ENCODE peak calls at places on chromosomes 6 and 20, in five cellular contexts. Z is upper lobe of right lung, D is fibroblast of lung, Y is mammary epithelial cell, T is body of pancreas. X is an unnamed sample.

GRCh38 chr6:3119040-3119723 is 671 bp downstream of the BPHL start:
- DNase-seq in Z (no peak), D (peak; percentile 35), Y (peak; percentile 33), T (peak; percentile 20), X (no peak)

GRCh38 chr20:32980131-32980941 is 23.9 kb downstream of the SUN5 start:
- DNase-seq in Z (peak; percentile 45), D (no peak), Y (no peak), T (no peak), X (peak; percentile 97)

GRCh38 chr6:155521719-155522118 is 66.1 kb upstream of the NOX3 start:
- DNase-seq in Z (no peak), D (no peak), Y (peak; percentile 35), T (no peak), X (no peak)

GRCh38 chr6:112218563-112218962 is 35.8 kb downstream of the LAMA4 start:
- DNase-seq in Z (no peak), D (peak; percentile 53), Y (no peak), T (no peak), X (no peak)

GRCh38 chr6:12024715-12025434 is 12.8 kb downstream of the HIVEP1 start:
- DNase-seq in Z (no peak), D (peak; percentile 72), Y (peak; percentile 49), T (no peak), X (no peak)

GRCh38 chr6:167710521-167710920 is 116.2 kb upstream of the AFDN start:
- DNase-seq in Z (no peak), D (no peak), Y (no peak), T (no peak), X (no peak)

GRCh38 chr6:89936177-89936576 is 41.9 kb downstream of the GJA10 start:
- DNase-seq in Z (no peak), D (no peak), Y (no peak), T (no peak), X (no peak)

GRCh38 chr20:18566892-18567738 is at the start of gene SMIM26:
- DNase-seq in Z (peak; percentile 98), D (peak; percentile 88), Y (peak; percentile 93), T (peak; percentile 95), X (peak; percentile 91)

GRCh38 chr6:79833264-79833663 is 114.1 kb downstream of the ELOVL4 start:
- DNase-seq in Z (no peak), D (peak; percentile 3), Y (peak; percentile 12), T (no peak), X (peak; percentile 12)

GRCh38 chr20:12243327-12243726 is 325.6 kb downstream of the BTBD3 start:
- DNase-seq in Z (no peak), D (no peak), Y (no peak), T (peak; percentile 21), X (no peak)

GRCh38 chr6:37985355-37985754 is 165.8 kb downstream of the ZFAND3 start:
- DNase-seq in Z (no peak), D (no peak), Y (no peak), T (no peak), X (no peak)

GRCh38 chr6:149060300-149060984 is 257.1 kb upstream of the TAB2 start:
- DNase-seq in Z (no peak), D (peak; percentile 41), Y (no peak), T (peak; percentile 27), X (peak; percentile 79)

GRCh38 chr6:48135352-48136084 is 24.5 kb upstream of the PTCHD4 start:
- DNase-seq in Z (no peak), D (peak; percentile 89), Y (peak; percentile 78), T (no peak), X (no peak)

GRCh38 chr6:26230336-26230735 is 134.7 kb upstream of the BTN3A2 start:
- DNase-seq in Z (no peak), D (no peak), Y (no peak), T (no peak), X (no peak)

GRCh38 chr6:49906511-49906910 is 40.2 kb upstream of the CRISP1 start:
- DNase-seq in Z (no peak), D (peak; percentile 35), Y (no peak), T (no peak), X (peak; percentile 78)

GRCh38 chr20:9103955-9104354 is 35.1 kb downstream of the PLCB4 start:
- DNase-seq in Z (no peak), D (no peak), Y (peak; percentile 62), T (no peak), X (no peak)

GRCh38 chr6:169069361-169069760 is 184.3 kb downstream of the THBS2 start:
- DNase-seq in Z (no peak), D (no peak), Y (no peak), T (no peak), X (no peak)

GRCh38 chr20:47535088-47535487 is 33.4 kb downstream of the NCOA3 start:
- DNase-seq in Z (no peak), D (no peak), Y (no peak), T (no peak), X (no peak)

GRCh38 chr6:143950874-143951273 is 57.2 kb downstream of the PLAGL1 start:
- DNase-seq in Z (no peak), D (no peak), Y (no peak), T (no peak), X (no peak)

GRCh38 chr6:11964729-11965128 is 47.4 kb upstream of the HIVEP1 start:
- DNase-seq in Z (no peak), D (no peak), Y (peak; percentile 20), T (no peak), X (no peak)

GRCh38 chr6:42820509-42821340 is 38.9 kb downstream of the BICRAL start:
- DNase-seq in Z (no peak), D (peak; percentile 15), Y (no peak), T (no peak), X (peak; percentile 54)

GRCh38 chr20:26169506-26169905 is 472.9 kb upstream of the ZNF337 start:
- DNase-seq in Z (no peak), D (no peak), Y (no peak), T (no peak), X (no peak)

GRCh38 chr6:9307786-9308185 is 872.4 kb upstream of the SLC35B3 start:
- DNase-seq in Z (no peak), D (no peak), Y (peak; percentile 42), T (no peak), X (no peak)

GRCh38 chr6:116564296-116564695 is 7.0 kb upstream of the RWDD1 start:
- DNase-seq in Z (no peak), D (no peak), Y (no peak), T (no peak), X (no peak)

GRCh38 chr20:14677455-14677854 is 340.0 kb upstream of the FLRT3 start:
- DNase-seq in Z (no peak), D (no peak), Y (no peak), T (no peak), X (no peak)

GRCh38 chr20:62973033-62973745 is 20.7 kb downstream of the SLC17A9 start:
- DNase-seq in Z (no peak), D (no peak), Y (no peak), T (no peak), X (no peak)

GRCh38 chr20:62977613-62978558 is 25.4 kb downstream of the SLC17A9 start:
- DNase-seq in Z (no peak), D (no peak), Y (no peak), T (no peak), X (no peak)

GRCh38 chr20:62975812-62976413 is 23.4 kb downstream of the SLC17A9 start:
- DNase-seq in Z (no peak), D (no peak), Y (no peak), T (no peak), X (no peak)

GRCh38 chr20:62972270-62973032 is 19.9 kb downstream of the SLC17A9 start:
- DNase-seq in Z (peak; percentile 94), D (peak; percentile 73), Y (peak; percentile 64), T (peak; percentile 88), X (peak; percentile 96)

DNA sequence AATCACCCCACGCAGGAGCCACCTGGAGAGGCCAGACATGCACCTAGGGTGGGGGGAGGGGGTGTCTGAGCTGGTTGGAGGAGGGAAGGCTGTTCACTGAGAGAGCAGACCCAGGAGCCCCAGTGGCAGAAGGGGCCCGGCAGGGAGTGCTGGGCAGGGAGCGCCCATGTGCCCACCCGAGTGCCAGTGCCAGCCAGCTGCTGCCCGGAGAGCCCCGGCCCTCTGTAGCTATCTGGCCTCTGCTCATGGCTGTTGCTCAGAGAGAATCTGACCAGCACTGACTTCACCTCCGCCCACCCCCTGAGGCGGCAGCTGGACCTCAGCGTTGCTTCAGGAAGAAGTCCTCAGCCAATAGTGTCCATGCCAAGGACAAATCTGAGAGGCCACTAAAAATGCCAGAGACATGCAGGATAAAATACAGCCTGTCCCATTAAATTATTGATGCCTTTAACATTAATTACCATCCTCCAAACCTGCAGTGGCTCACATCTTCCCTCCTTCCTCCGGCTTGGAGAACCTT is 22.8 kb downstream of the SLC17A9 start:
- DNase-seq in Z (no peak), D (no peak), Y (no peak), T (no peak), X (no peak)
- H3K27me3 ChIP-seq in Z (peaks cover 86% of the 10 kb centered on the region), D (peaks cover 34% of the 10 kb centered on the region), Y (peaks cover 14% of the 10 kb centered on the region), T (no peaks in the 10 kb centered on the region), X (peaks cover 55% of the 10 kb centered on the region)

GRCh38 chr6:158737082-158737709 is 82.0 kb downstream of the EZR start:
- DNase-seq in Z (no peak), D (no peak), Y (no peak), T (no peak), X (no peak)
- H3K9me3 ChIP-seq in Z (peaks cover 9% of the 10 kb centered on the region), D (no peaks in the 10 kb centered on the region), Y (peaks cover 16% of the 10 kb centered on the region), T (no peaks in the 10 kb centered on the region), X (peaks cover 7% of the 10 kb centered on the region)

DNA sequence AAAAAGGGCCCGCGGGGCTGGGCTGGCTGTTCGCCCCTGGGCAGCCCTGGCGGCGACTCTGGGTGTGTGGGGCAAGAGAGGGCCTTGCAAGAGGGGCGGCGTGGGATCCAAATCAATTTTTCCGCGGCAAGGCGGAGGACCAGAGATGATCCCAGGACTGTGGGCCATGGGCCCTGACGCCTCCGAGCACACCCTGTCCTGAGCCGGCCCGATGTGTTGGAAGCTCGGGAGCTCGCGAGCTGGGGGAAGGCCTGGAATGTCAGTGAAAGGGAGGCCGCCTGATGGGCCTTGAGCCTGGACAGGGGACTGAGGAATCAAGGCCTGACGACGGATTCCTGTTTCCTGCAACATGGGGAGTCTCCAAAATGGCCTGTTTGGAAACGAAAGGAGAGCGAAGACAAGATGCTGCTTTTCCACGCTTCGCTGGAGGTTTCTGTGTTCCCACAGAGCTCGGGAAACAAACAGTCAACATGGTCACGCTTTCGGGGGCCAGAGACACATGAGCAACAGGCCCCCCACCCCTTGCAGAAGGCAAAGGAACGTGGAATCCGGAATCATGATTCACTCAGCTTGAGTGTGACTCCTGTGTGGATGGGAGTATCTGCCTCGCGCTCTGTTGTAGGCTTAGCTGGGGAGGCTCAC is 364.6 kb upstream of the DEFB115 start:
- DNase-seq in Z (no peak), D (no peak), Y (no peak), T (no peak), X (no peak)
- H3K27me3 ChIP-seq in Z (peaks cover 28% of the 10 kb centered on the region), D (no peaks in the 10 kb centered on the region), Y (no peaks in the 10 kb centered on the region), T (no peaks in the 10 kb centered on the region), X (no peaks in the 10 kb centered on the region)

GRCh38 chr20:56212071-56212470 is 36.5 kb upstream of the MC3R start:
- DNase-seq in Z (no peak), D (no peak), Y (no peak), T (no peak), X (no peak)

GRCh38 chr20:56211051-56211450 is 37.5 kb upstream of the MC3R start:
- DNase-seq in Z (no peak), D (no peak), Y (no peak), T (no peak), X (no peak)

GRCh38 chr20:56217820-56218219 is 30.7 kb upstream of the MC3R start:
- DNase-seq in Z (no peak), D (no peak), Y (no peak), T (no peak), X (no peak)

DNA sequence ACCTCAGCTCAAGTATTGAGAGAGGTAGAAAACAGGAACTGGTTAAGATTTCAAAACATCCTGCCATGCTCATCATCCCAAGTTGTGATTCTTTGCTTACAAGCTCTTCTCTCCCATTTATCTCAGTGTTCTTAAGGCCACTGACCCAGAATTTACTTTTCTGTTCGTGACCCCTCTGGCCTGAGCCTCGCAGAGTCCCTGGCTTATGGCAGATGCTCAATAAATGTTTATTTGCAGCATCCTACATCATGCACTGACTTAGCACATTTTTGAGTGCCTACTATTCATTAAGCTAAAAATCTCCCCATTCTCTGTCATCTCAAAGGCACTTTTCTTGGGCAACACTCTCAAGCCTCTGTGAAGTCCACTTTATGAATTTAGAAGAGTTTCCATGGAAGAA is 33.4 kb upstream of the MC3R start:
- DNase-seq in Z (no peak), D (no peak), Y (no peak), T (no peak), X (no peak)
- H3K9me3 ChIP-seq in Z (no peaks in the 10 kb centered on the region), D (no peaks in the 10 kb centered on the region), Y (peaks cover 11% of the 10 kb centered on the region), T (peaks cover 3% of the 10 kb centered on the region), X (no peaks in the 10 kb centered on the region)